ENCODE peak calls at places on chromosome 21, in six cellular contexts. U is PC-9, W is coronary artery, L is fibroblast of lung, O is GM06990, D is hepatocyte. H is an unnamed sample.

GRCh38 chr21:34625194-34625593 is 10.3 kb upstream of the RCAN1 start:
- DNase-seq in W (no peak), L (no peak), D (no peak), O (no peak), U (no peak), H (no peak)

GRCh38 chr21:34667761-34668160 is 1.0 kb upstream of the CLIC6 start:
- DNase-seq in W (no peak), U (no peak), L (no peak), O (no peak), D (no peak), H (no peak)

GRCh38 chr21:32955307-32955937 is 70.3 kb upstream of the OLIG2 start:
- DNase-seq in D (no peak), O (no peak), L (no peak), W (no peak), U (no peak), H (no peak)

GRCh38 chr21:33047231-33047630 is 21.5 kb downstream of the OLIG2 start:
- DNase-seq in O (no peak), L (peak), W (no peak), D (no peak), U (no peak), H (peak)

GRCh38 chr21:34702341-34702807 is 33.6 kb downstream of the CLIC6 start:
- DNase-seq in W (peak), O (no peak), U (no peak), D (no peak), L (peak), H (peak)

GRCh38 chr21:25586242-25586805 is 21.0 kb downstream of the MRPL39 start:
- DNase-seq in D (no peak), U (no peak), L (no peak), W (no peak), O (no peak), H (no peak)

GRCh38 chr21:16605588-16605987 is 875.8 kb downstream of the USP25 start:
- DNase-seq in U (no peak), D (no peak), O (no peak), L (peak), W (no peak), H (no peak)

GRCh38 chr21:31945576-31945975 is 72.8 kb downstream of the HUNK start:
- DNase-seq in O (no peak), U (no peak), D (peak), W (no peak), L (peak), H (peak)

GRCh38 chr21:17793271-17793670 is 25.9 kb downstream of the C21orf91 start:
- DNase-seq in W (no peak), L (no peak), D (no peak), U (no peak), O (no peak), H (no peak)

GRCh38 chr21:18499761-18500376 is 96.3 kb upstream of the TMPRSS15 start:
- DNase-seq in D (peak), O (peak), U (no peak), L (peak), W (no peak), H (peak)

GRCh38 chr21:27339902-27340301 is 373.0 kb upstream of the ADAMTS5 start:
- DNase-seq in O (no peak), L (no peak), U (no peak), D (no peak), W (no peak), H (peak)

GRCh38 chr21:28699591-28700259 is 293.0 kb downstream of the LTN1 start:
- DNase-seq in L (no peak), W (no peak), D (no peak), U (no peak), O (no peak), H (peak)

GRCh38 chr21:41653944-41654625 is 112.8 kb downstream of the RIPK4 start:
- DNase-seq in O (no peak), D (no peak), W (no peak), U (peak), L (peak), H (peak)

GRCh38 chr21:32712043-32712442 is 15.8 kb downstream of the SYNJ1 start:
- DNase-seq in D (no peak), W (no peak), O (peak), L (peak), U (no peak), H (no peak)

GRCh38 chr21:35428041-35428400 is 378.9 kb upstream of the RUNX1 start:
- DNase-seq in L (peak), U (no peak), W (no peak), D (no peak), O (no peak), H (peak)

GRCh38 chr21:31088196-31088751 is 50.0 kb upstream of the KRTAP19-8 start:
- DNase-seq in D (no peak), U (no peak), W (no peak), O (no peak), L (no peak), H (no peak)

GRCh38 chr21:35097525-35097924 is 48.4 kb upstream of the RUNX1 start:
- DNase-seq in L (no peak), O (no peak), W (no peak), D (no peak), U (no peak), H (no peak)

GRCh38 chr21:32562426-32562825 is 22.9 kb downstream of the TCP10L start:
- DNase-seq in O (no peak), L (peak), W (no peak), U (no peak), D (peak), H (peak)

GRCh38 chr21:36551731-36552457 is 72.0 kb upstream of the CLDN14 start:
- DNase-seq in D (peak), L (peak), U (no peak), O (no peak), W (no peak), H (peak)

GRCh38 chr21:33078907-33079582 is 9.1 kb downstream of the OLIG1 start:
- DNase-seq in O (peak), D (peak), L (peak), W (no peak), U (peak), H (peak)

GRCh38 chr21:34313116-34313515 is 50.7 kb upstream of the KCNE2 start:
- DNase-seq in U (no peak), W (no peak), D (no peak), L (peak), O (no peak), H (no peak)

GRCh38 chr21:23021481-23021880 is 2023.3 kb downstream of the NCAM2 start:
- DNase-seq in W (no peak), D (no peak), O (no peak), U (no peak), L (no peak), H (no peak)

GRCh38 chr21:23017989-23018388 is 2019.8 kb downstream of the NCAM2 start:
- DNase-seq in D (no peak), U (no peak), W (no peak), O (no peak), L (no peak), H (no peak)

GRCh38 chr21:23014021-23014420 is 2015.8 kb downstream of the NCAM2 start:
- DNase-seq in O (no peak), D (no peak), L (no peak), W (no peak), U (no peak), H (no peak)

GRCh38 chr21:23020969-23021368 is 2022.8 kb downstream of the NCAM2 start:
- DNase-seq in W (no peak), O (no peak), L (no peak), D (no peak), U (no peak), H (no peak)

GRCh38 chr21:23016617-23017016 is 2018.4 kb downstream of the NCAM2 start:
- DNase-seq in W (no peak), L (no peak), O (no peak), U (no peak), D (peak), H (no peak)
- TF ChIP-seq CTCF in W (no peak), L (no peak), O (no peak), U (peak), D (peak), H (no peak)

DNA sequence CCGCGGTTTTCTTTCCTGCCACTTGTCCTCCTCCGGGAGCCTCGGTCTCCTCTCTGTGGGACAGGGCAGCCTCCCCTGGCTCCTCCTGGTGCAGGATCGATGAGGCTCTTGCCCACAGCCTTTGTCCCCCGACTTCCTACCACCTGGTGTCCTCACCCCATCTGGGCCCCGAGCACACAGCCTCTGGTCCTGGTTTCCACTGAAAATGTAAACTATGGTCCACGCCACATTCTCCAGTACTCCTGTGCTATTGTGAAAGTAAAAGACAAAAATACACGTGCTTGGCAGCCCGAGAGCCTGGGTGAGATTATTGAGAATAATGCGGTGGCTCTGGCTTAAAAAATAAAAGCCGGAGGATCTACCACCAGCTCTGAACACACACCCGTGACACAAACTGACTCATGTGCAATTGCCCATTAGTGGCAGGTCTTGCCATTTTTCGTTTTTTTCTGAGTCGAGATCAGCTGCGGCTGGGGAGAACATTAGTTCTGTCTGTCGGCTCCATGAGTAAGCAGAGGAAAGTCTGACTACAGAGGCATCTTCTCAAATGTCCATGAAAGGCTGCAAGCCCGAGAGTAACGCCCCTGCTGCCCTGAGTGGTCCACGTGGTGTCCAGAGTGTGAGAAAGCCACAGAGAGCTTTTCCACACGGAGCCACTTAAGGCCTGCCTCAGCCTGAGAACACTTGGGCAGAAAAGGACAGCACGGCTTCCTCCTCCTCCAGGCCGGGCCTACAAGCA is 5.7 kb upstream of the COL6A2 start:
- DNase-seq in D (peak), L (peak), O (no peak), U (no peak), W (peak), H (peak)
- H3K4me3 ChIP-seq in D (no peak), L (peak), O (no peak), U (no peak), W (peak), H (peak)

GRCh38 chr21:44935533-44935927 is 4.3 kb upstream of the SLX9 start:
- DNase-seq in W (no peak), D (no peak), O (no peak), L (no peak), U (no peak), H (no peak)
- TF ChIP-seq CTCF in W (no peak), D (no peak), O (no peak), L (no peak), U (no peak), H (no peak)

GRCh38 chr21:40166291-40166843 is 299.1 kb downstream of the PCP4 start:
- DNase-seq in D (peak), L (peak), U (no peak), O (no peak), W (no peak), H (no peak)
- H3K4me3 ChIP-seq in D (no peak), L (no peak), U (no peak), O (no peak), W (no peak), H (no peak)

GRCh38 chr21:46551636-46552241 is 53.1 kb downstream of the S100B start:
- DNase-seq in U (no peak), D (no peak), O (peak), L (no peak), W (peak), H (no peak)
- TF ChIP-seq CTCF in U (no peak), D (no peak), O (peak), L (no peak), W (no peak), H (no peak)

GRCh38 chr21:43717967-43718871 is 710 bp upstream of the PDXK start:
- DNase-seq in W (no peak), O (no peak), L (no peak), U (no peak), D (no peak), H (no peak)
- H3K4me3 ChIP-seq in W (peak), O (peak), L (peak), U (peak), D (peak), H (peak)

GRCh38 chr21:38377165-38378093 is 120.6 kb downstream of the KCNJ15 start:
- DNase-seq in W (no peak), L (no peak), O (no peak), D (no peak), U (no peak), H (no peak)
- TF ChIP-seq CTCF in W (no peak), L (no peak), O (no peak), D (no peak), U (no peak), H (no peak)

GRCh38 chr21:15274701-15275255 is 210.0 kb upstream of the NRIP1 start:
- DNase-seq in U (no peak), W (no peak), D (no peak), O (no peak), L (no peak), H (no peak)

GRCh38 chr21:15273244-15273643 is 208.4 kb upstream of the NRIP1 start:
- DNase-seq in U (no peak), L (no peak), D (no peak), W (no peak), O (no peak), H (no peak)

GRCh38 chr21:15272591-15272990 is 207.8 kb upstream of the NRIP1 start:
- DNase-seq in O (no peak), U (no peak), W (no peak), L (peak), D (no peak), H (no peak)

GRCh38 chr21:15275615-15276228 is 210.9 kb upstream of the NRIP1 start:
- DNase-seq in L (peak), O (no peak), U (no peak), D (no peak), W (no peak), H (no peak)

DNA sequence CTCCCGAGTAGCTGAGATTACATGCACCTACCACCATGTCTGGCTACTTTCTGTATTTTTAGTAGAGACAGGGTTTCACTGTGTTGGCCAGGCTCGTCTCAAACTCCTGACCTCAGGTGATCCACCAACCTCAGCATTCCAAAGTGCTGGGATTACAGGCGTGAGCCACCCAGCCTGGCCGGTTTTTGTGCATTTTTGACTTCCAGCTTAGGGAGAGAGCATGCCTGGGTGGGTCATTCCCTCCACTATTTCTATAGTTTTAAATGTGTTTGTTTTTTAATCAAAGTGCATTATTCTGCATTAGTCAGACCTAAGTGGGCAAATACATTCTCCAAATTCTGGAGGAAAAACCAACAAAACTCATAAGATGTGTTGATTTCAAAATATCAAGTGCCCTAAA is 207.4 kb upstream of the NRIP1 start:
- DNase-seq in O (no peak), W (no peak), L (peak), D (no peak), U (peak), H (no peak)
- H3K4me3 ChIP-seq in O (no peak), W (no peak), L (no peak), D (no peak), U (no peak), H (no peak)

GRCh38 chr21:43210454-43211084 is 41.8 kb downstream of the CRYAA start:
- DNase-seq in D (no peak), L (no peak), W (peak), U (no peak), O (no peak), H (no peak)

GRCh38 chr21:43207868-43208267 is 39.1 kb downstream of the CRYAA start:
- DNase-seq in U (no peak), W (peak), L (no peak), D (no peak), O (no peak), H (no peak)

GRCh38 chr21:43209575-43210453 is 41.0 kb downstream of the CRYAA start:
- DNase-seq in O (no peak), W (peak), U (peak), L (peak), D (peak), H (no peak)

GRCh38 chr21:43208561-43209332 is 39.9 kb downstream of the CRYAA start:
- DNase-seq in U (no peak), O (no peak), W (peak), D (no peak), L (no peak), H (no peak)

DNA sequence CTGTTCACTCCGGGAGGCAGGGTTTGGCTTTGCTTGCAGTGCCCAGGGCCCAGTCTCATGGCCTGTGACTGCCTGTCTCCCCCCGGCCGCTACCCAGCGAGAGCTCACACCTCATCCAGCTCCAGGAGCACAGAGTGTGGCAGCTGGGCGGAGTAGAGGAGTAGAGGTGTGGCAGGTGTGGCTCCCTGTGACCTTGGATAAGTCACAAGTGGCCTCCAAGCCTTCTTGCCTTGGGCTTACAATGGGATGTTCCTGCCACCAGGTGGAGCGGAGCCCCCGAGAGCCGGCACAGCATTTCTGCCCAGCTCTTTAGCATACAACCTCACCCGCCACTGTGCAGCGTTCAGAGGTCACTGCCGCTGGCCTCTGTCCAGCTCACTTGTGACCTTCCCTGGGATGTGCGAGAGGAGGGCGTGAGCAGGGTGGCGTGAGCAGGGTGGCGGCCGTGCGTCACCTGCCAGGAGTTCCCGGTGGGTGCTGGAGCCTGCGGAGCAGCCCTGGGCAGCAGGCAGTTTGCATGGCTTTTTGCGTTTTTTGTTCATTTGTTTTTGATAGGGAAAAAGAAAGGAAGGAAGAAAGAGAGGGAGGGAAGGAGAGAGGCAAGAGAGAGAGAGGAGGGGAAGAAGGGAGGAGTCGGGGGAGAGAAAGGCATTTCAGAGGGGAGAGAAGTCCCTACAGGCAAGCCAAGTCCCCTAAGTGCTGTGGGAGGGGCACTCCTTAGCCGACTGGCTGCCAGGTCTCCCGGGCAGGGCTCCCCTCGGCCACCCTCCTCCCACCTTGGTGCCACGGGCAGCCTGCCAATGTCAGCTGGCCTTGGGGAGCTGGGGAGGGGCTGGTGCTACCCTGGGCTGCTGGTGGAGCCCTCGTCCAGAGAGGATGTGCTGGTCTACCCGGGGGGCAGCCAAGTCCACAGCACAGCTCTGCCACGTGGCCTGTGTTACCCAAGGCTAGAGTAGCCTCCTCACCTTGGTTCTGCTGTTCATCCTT is 42.6 kb downstream of the CRYAA start:
- DNase-seq in W (peak), U (no peak), O (no peak), D (peak), L (peak), H (no peak)
- TF ChIP-seq CTCF in W (no peak), U (no peak), O (no peak), D (peak), L (no peak), H (no peak)